ENCODE peak calls at places on chromosomes 11 and 22, in four cellular contexts. V, B, J and G are unnamed samples.

GRCh38 chr22:26952654-26953379 is 295.4 kb downstream of the MIAT start:
- DNase-seq in B (no peak), J (no peak), V (no peak), G (no peak)

GRCh38 chr11:97814325-97814959 is 1206.3 kb upstream of the CNTN5 start:
- DNase-seq in J (no peak), B (peak; percentile 3), V (no peak), G (peak; percentile 9)

GRCh38 chr11:133239530-133239929 is 292.8 kb downstream of the OPCML start:
- DNase-seq in J (no peak), V (no peak), B (no peak), G (no peak)

GRCh38 chr11:96001037-96001436 is 77.1 kb upstream of the MTMR2 start:
- DNase-seq in J (no peak), V (peak; percentile 96), B (peak; percentile 81), G (peak; percentile 9)

GRCh38 chr11:111566324-111566723 is 25.8 kb downstream of the LAYN start:
- DNase-seq in B (no peak), V (no peak), J (no peak), G (no peak)

GRCh38 chr11:2572491-2573239 is 127.1 kb downstream of the KCNQ1OT1 start:
- DNase-seq in J (no peak), V (no peak), B (no peak), G (no peak)

GRCh38 chr22:25153961-25154685 is 45.5 kb upstream of the CRYBB3 start:
- DNase-seq in B (peak; percentile 76), J (no peak), V (peak; percentile 66), G (peak; percentile 94)

GRCh38 chr11:134125507-134125906 is 56.6 kb downstream of the JAM3 start:
- DNase-seq in V (no peak), J (no peak), B (no peak), G (no peak)

GRCh38 chr11:60912223-60912850 is 1.6 kb upstream of the TMEM109 start:
- DNase-seq in J (no peak), B (no peak), V (no peak), G (no peak)

GRCh38 chr22:36267058-36267457 is 14.1 kb downstream of the APOL1 start:
- DNase-seq in B (no peak), V (no peak), J (no peak), G (no peak)

GRCh38 chr11:44766112-44766971 is 39.6 kb downstream of the TSPAN18 start:
- DNase-seq in V (peak; percentile 59), B (peak; percentile 80), J (no peak), G (no peak)

GRCh38 chr11:2752204-2752772 is 52.5 kb upstream of the KCNQ1OT1 start:
- DNase-seq in V (peak; percentile 17), B (no peak), J (no peak), G (no peak)

GRCh38 chr11:79486239-79486984 is 45.6 kb upstream of the TENM4 start:
- DNase-seq in B (no peak), J (no peak), V (peak; percentile 9), G (peak; percentile 13)

GRCh38 chr11:63553759-63554158 is 9.4 kb downstream of the PLAAT2 start:
- DNase-seq in V (no peak), J (no peak), B (no peak), G (peak; percentile 17)

GRCh38 chr11:92556435-92556834 is 331.8 kb downstream of the FAT3 start:
- DNase-seq in J (no peak), B (peak; percentile 6), V (peak; percentile 11), G (peak; percentile 60)

GRCh38 chr22:17120281-17120680 is 879 bp downstream of the TMEM121B start:
- DNase-seq in V (peak; percentile 19), J (no peak), B (peak; percentile 61), G (peak; percentile 57)

GRCh38 chr11:124586247-124586860 is 16.6 kb downstream of the OR8A1 start:
- DNase-seq in B (peak; percentile 41), V (peak; percentile 61), J (peak; percentile 2), G (peak; percentile 64)

GRCh38 chr11:3056296-3057068 is 741 bp downstream of the CARS1 start:
- DNase-seq in J (no peak), B (no peak), V (peak; percentile 30), G (no peak)

GRCh38 chr11:9616042-9616640 is 42.7 kb downstream of the WEE1 start:
- DNase-seq in B (no peak), J (no peak), V (peak; percentile 29), G (no peak)
- H3K4me3 ChIP-seq in B (no peak overlapping the region), J (no peak overlapping the region), V (no peak overlapping the region), G (no peak overlapping the region)

DNA sequence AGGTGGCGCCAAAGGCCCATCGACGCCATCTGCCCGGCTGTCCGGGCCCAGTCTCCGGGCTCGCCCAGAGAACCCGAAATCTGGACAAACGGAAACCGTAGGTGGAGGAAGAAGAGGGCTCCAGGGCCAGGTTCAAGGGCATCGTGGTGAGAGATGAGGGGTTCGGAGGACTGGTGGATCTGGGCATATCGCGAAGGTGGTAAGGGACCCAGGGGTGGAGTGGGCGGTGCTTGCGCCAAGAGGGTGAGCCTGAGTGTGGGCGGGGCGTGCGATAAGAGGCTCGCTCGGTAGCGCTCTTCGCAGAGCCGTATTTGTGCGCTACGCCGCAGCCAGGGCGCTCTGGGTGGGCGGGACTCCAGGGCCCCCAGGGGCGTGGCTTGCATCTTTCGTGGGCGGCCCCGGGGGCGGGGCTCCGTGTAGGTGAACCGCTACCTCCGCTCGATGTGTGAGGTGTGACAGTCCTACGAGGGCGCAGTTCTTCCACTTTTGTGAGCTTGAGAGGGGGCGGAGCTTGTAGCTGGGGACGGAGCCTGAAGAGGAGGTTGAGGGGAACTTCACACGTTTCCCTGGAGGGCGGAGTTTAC is 4.8 kb downstream of the CD248 start:
- DNase-seq in V (peak; percentile 87), B (peak; percentile 93), J (peak; percentile 93), G (peak; percentile 94)
- TF ChIP-seq CTCF in V (peak; percentile 86), B (peak; percentile 2), J (peak; percentile 98), G (peak; percentile 92)

GRCh38 chr11:71452354-71453020 is 516 bp upstream of the NADSYN1 start:
- DNase-seq in B (peak; percentile 46), J (no peak), V (peak; percentile 62), G (peak; percentile 32)

GRCh38 chr11:71450507-71450906 is 2.3 kb upstream of the DHCR7 start:
- DNase-seq in J (no peak), B (no peak), V (no peak), G (no peak)

GRCh38 chr11:71453021-71453910 is at the start of gene NADSYN1:
- DNase-seq in V (peak; percentile 90), J (peak; percentile 90), B (peak; percentile 97), G (peak; percentile 95)

GRCh38 chr11:71453911-71454304 is 905 bp downstream of the NADSYN1 start:
- DNase-seq in J (no peak), V (no peak), B (no peak), G (peak; percentile 70)

DNA sequence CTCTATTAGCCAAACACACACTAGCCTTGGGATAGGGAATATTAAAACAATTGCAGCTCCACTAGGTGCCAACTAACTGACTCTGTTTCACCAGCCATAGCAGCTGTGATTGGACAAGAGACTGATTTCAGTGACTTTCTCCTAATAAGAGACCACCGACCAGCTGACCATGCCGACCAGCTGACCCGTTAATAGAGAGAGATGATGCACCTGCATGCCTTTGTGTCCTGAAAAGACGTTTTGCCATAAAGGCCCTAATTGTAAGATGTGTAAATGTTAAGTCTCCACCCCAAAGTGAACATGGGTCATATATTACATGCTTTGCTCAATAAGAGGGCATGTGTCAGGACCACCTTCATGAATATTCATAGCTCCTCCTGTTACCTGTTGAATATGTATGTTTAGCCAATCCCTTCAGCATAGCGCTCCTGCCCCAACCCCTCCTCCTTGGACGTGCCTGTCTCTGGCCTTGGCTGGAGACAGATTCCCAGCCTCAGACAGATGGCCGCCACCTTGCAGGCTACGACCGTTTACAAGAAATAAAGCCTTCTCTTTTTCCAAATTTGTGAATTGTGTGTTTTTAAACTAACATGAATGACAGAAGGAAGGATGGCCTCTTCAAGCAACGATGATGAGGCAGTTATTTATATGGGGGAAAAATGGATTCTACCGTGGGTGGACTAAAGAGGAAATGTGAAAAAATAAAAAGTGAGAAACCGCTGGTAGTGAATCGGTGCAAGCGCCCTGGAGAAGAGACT is 1.2 kb upstream of the NADSYN1 start:
- DNase-seq in J (no peak), V (no peak), B (no peak), G (peak; percentile 29)
- H3K4me3 ChIP-seq in J (no peak overlapping the region), V (peak overlapping the region; percentile 78), B (peak overlapping the region; percentile 76), G (peak overlapping the region; percentile 87)

GRCh38 chr11:7143908-7144307 is 55.1 kb downstream of the RBMXL2 start:
- DNase-seq in B (no peak), J (no peak), V (peak; percentile 20), G (peak; percentile 48)
- TF ChIP-seq CTCF in B (no peak), J (peak; percentile 38), V (peak; percentile 50), G (peak; percentile 28)

DNA sequence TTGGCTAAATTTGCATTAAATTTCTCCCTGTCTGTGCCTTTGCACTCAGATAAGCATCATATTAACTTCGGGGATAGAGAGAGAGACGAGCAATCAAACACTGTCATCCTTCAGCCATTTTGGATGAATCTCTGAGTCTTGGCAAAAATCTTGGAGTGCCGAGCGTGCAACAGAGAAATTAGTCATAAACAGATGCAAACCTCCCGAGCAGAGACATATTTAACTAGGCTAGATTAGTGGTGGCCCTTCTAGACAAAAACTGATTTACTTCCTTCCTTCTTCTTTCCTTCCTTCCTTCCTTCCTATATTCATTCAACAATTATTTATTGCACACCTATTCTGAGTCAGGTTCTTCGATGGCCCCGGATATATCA is 114.4 kb upstream of the BLID start:
- DNase-seq in V (peak; percentile 78), J (no peak), B (no peak), G (no peak)
- H3K4me3 ChIP-seq in V (no peak overlapping the region), J (no peak overlapping the region), B (no peak overlapping the region), G (no peak overlapping the region)

DNA sequence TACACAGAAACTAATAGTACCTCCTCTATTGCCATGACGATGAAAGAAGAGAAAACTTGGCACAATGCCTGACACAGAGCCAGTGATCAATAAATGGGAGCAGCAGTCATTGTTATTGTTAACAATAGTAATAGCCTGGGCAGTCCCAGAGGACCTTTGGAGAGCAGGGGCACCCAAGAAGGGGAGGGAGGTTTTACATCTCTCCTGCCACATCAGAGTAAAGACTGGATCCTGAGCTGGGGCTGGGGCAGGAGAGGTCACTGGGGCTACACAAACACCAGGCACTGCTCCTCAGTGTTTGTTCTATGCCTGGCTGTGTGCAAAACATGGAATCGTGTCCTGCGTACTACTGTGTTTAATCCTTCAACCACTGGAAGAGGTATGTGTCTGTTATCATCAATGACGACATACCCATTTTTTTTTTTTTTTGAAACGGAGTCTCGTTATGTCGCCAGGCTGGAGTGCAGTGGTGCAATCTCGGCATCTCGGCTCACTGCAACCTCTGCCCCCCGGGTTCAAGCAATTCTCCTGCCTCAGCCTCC is 25.0 kb upstream of the CREB3L1 start:
- DNase-seq in V (no peak), B (no peak), J (no peak), G (no peak)
- TF ChIP-seq CTCF in V (no peak), B (no peak), J (no peak), G (no peak)

DNA sequence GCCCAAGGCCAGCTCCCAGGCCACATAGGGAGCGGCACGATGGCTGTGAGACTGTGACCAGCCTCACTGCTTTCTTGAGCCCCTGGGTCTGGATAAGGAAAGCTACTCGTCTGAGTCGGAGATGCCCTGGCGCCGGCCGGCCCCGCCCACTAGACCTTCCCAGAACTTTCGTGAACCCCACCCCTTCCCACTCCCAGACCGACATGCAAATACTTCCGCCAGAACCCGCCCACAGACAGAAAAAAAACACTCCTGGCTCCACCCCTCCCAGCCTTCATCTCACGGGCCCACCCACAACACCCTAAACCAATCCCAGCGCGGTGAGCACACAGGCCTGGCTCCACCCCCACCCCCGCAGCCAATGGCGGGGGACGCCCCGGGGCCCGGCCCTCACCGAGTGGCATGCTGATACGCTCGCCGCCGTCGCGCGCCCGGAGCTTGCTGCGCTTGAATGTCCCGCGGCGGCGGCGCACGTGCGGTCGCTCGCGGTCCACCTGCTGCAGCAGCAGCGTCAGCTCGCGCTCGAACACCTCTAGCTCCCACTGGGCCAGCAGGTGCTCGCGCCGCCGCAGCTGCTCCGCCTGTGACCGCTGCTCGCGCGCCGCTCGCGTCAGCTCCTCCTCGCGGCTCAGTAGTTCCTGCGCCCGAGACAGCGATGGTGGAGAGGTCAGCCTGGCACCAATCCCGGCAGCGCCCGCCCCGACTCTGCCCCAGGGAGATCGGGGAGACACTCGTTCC is 7.0 kb downstream of the MAP3K11 start:
- DNase-seq in B (peak; percentile 96), J (peak; percentile 46), V (peak; percentile 94), G (peak; percentile 97)
- H3K4me3 ChIP-seq in B (peak overlapping the region; percentile 12), J (no peak overlapping the region), V (peak overlapping the region; percentile 27), G (peak overlapping the region; percentile 28)